ENCODE peak calls at places on chromosomes 3 and 15, in nine cellular contexts. A, Q, U, N, D, L, F, G and H are unnamed samples.

GRCh38 chr15:29071193-29071906 is 185.6 kb downstream of the APBA2 start:
- DNase-seq in G (no peak), F (no peak), A (no peak), N (no peak), U (no peak), Q (no peak), L (no peak), D (no peak), H (no peak)

GRCh38 chr15:26866298-26867198 is at the start of gene GABRA5:
- DNase-seq in G (peak), N (no peak), F (no peak), Q (no peak), D (no peak), L (no peak), U (no peak), A (peak), H (no peak)

GRCh38 chr3:194598771-194599557 is 34.3 kb downstream of the TMEM44 start:
- DNase-seq in D (peak), A (no peak), L (no peak), Q (no peak), F (no peak), G (no peak), N (no peak), U (no peak), H (no peak)

GRCh38 chr15:93333826-93334225 is 244.8 kb upstream of the RGMA start:
- DNase-seq in N (no peak), G (no peak), F (no peak), Q (no peak), L (no peak), A (no peak), D (no peak), U (no peak), H (no peak)

GRCh38 chr3:129001101-129001816 is at the start of gene EFCC1:
- DNase-seq in D (no peak), Q (peak), U (no peak), G (peak), A (no peak), L (no peak), F (no peak), N (no peak), H (no peak)

GRCh38 chr3:128366136-128366535 is 100.6 kb downstream of the DNAJB8 start:
- DNase-seq in N (no peak), A (no peak), Q (no peak), F (no peak), U (no peak), L (no peak), G (no peak), D (no peak), H (peak)

GRCh38 chr3:180036678-180037455 is at the start of gene PEX5L:
- DNase-seq in A (peak), D (no peak), U (no peak), F (no peak), G (peak), N (peak), Q (peak), L (peak), H (no peak)

GRCh38 chr15:54659668-54660067 is 537.1 kb downstream of the RSL24D1 start:
- DNase-seq in G (no peak), A (no peak), Q (no peak), F (no peak), L (no peak), D (no peak), N (no peak), U (no peak), H (no peak)

GRCh38 chr3:48847053-48847585 is 555 bp downstream of the PRKAR2A start:
- DNase-seq in A (peak), G (peak), F (peak), U (peak), Q (peak), N (peak), D (no peak), L (peak), H (no peak)

GRCh38 chr15:88243895-88244787 is 12.4 kb downstream of the NTRK3 start:
- DNase-seq in N (peak), L (peak), A (peak), G (peak), Q (peak), F (no peak), U (peak), D (no peak), H (no peak)

GRCh38 chr3:39166932-39167532 is 13.6 kb upstream of the CSRNP1 start:
- DNase-seq in G (peak), N (peak), A (no peak), F (no peak), U (no peak), Q (no peak), D (peak), L (no peak), H (no peak)

GRCh38 chr3:159170436-159171003 is 368.7 kb downstream of the MFSD1 start:
- DNase-seq in A (no peak), G (peak), Q (no peak), N (no peak), D (peak), U (no peak), F (no peak), L (no peak), H (no peak)